ENCODE peak calls at places on chromosomes 11 and 22, in ten cellular contexts. V, F, K, L, X, M, D, U, S and W are unnamed samples.
A peak's percentile ranks its signal among the peaks of the same experiment; 100 is the strongest.

GRCh38 chr11:67389477-67389876 is 2.3 kb upstream of the RAD9A start:
- DNase-seq in D (peak; percentile 56), M (peak; percentile 40), X (no peak), L (no peak), V (no peak), U (peak; percentile 93), F (peak; percentile 45), S (peak; percentile 38), K (peak; percentile 66), W (peak; percentile 77)

GRCh38 chr11:1289211-1289935 is 20.1 kb downstream of the TOLLIP start:
- DNase-seq in F (peak; percentile 61), V (peak; percentile 30), X (no peak), L (no peak), K (no peak), M (no peak), S (no peak), U (no peak), D (peak; percentile 15), W (peak; percentile 54)

GRCh38 chr22:46549565-46549840 is 12.1 kb upstream of the CELSR1 start:
- DNase-seq in X (no peak), D (no peak), S (no peak), L (no peak), F (no peak), K (no peak), V (peak; percentile 6), U (no peak), M (no peak), W (no peak)

GRCh38 chr11:16912607-16913006 is 101.6 kb downstream of the PLEKHA7 start:
- DNase-seq in F (no peak), K (no peak), X (no peak), L (no peak), M (no peak), S (no peak), D (no peak), U (peak; percentile 57), V (no peak), W (no peak)

GRCh38 chr22:46879083-46879482 is 116.6 kb downstream of the TBC1D22A start:
- DNase-seq in X (no peak), M (peak; percentile 17), S (no peak), V (no peak), F (no peak), L (no peak), D (peak; percentile 41), U (no peak), K (no peak), W (peak; percentile 67)

GRCh38 chr11:97460091-97460490 is 1070.3 kb downstream of the JRKL start:
- DNase-seq in F (no peak), X (no peak), S (no peak), M (no peak), K (no peak), U (no peak), L (no peak), D (no peak), V (no peak), W (no peak)

GRCh38 chr22:40616578-40616977 is 19.9 kb downstream of the MRTFA start:
- DNase-seq in U (no peak), X (no peak), F (no peak), K (no peak), D (no peak), V (no peak), S (no peak), M (no peak), L (no peak), W (no peak)

GRCh38 chr11:22780914-22781593 is 48.5 kb downstream of the SVIP start:
- DNase-seq in V (no peak), K (peak; percentile 45), D (no peak), U (no peak), M (no peak), L (no peak), X (no peak), S (no peak), F (no peak), W (no peak)

GRCh38 chr11:100918551-100919500 is 210.8 kb downstream of the PGR start:
- DNase-seq in F (no peak), D (no peak), K (peak; percentile 25), U (no peak), X (no peak), L (no peak), S (no peak), M (peak; percentile 46), V (no peak), W (no peak)

GRCh38 chr11:127766734-127767133 is 766.2 kb upstream of the KIRREL3 start:
- DNase-seq in M (no peak), D (no peak), K (no peak), L (no peak), S (no peak), V (no peak), F (no peak), U (peak; percentile 47), X (no peak), W (no peak)
- H3K9me3 ChIP-seq in M (peaks cover 12% of the 10 kb centered on the region), D (no peaks in the 10 kb centered on the region), K (no peaks in the 10 kb centered on the region), L (no peaks in the 10 kb centered on the region), S (no peaks in the 10 kb centered on the region), V (no peaks in the 10 kb centered on the region), F (no peaks in the 10 kb centered on the region), U (peaks cover 8% of the 10 kb centered on the region), X (no peaks in the 10 kb centered on the region), W (no peaks in the 10 kb centered on the region)

DNA sequence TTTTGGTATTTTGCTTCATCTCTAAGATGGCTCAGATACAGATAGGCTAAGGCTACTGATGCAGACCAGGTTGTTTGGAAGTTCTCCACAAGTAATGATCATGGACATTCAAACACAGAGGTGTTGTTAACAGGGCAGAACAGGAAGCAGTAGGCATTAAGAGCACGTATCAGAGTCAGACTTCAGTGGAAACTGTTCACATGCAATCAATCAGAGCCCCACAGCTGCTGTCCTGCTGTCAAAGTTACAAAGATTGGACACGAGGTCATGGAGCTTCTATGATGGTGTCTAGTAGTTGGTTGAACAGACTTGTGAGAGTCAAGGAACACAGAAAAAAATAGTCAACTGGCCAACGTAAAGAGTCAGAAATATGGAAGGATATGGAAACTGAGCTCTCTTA is 19.8 kb downstream of the OR10D3 start:
- DNase-seq in U (no peak), V (no peak), M (no peak), F (no peak), K (no peak), D (no peak), L (no peak), S (no peak), X (no peak), W (no peak)
- H3K4me3 ChIP-seq in U (no peak overlapping the region), V (no peak overlapping the region), M (no peak overlapping the region), F (no peak overlapping the region), K (no peak overlapping the region), D (no peak overlapping the region), L (no peak overlapping the region), S (no peak overlapping the region), X (no peak overlapping the region), W (no peak overlapping the region)

DNA sequence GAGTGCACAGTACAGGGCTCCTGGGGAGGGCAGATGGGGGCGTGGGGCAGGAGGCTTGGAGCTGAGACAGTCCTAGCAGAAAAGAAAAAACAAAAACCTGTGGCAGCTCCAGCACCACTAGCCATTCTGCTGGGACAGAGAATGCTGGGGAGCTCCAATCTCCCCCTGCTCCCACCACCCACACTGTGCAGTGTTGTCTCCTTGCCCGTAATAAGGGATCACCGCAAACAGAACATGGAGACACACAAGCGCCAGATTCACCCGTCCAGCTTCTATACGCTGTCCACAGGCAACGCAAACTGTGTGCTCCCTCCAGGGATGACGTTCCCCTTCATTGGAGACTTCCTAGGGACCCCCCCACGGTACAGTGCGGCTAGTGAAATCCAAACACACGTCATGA is 31.4 kb downstream of the OPCML start:
- DNase-seq in V (no peak), D (no peak), U (no peak), X (no peak), K (no peak), F (no peak), M (no peak), S (no peak), L (no peak), W (no peak)
- H3K9me3 ChIP-seq in V (no peaks in the 10 kb centered on the region), D (no peaks in the 10 kb centered on the region), U (no peaks in the 10 kb centered on the region), X (no peaks in the 10 kb centered on the region), K (no peaks in the 10 kb centered on the region), F (no peaks in the 10 kb centered on the region), M (no peaks in the 10 kb centered on the region), S (no peaks in the 10 kb centered on the region), L (no peaks in the 10 kb centered on the region), W (no peaks in the 10 kb centered on the region)

DNA sequence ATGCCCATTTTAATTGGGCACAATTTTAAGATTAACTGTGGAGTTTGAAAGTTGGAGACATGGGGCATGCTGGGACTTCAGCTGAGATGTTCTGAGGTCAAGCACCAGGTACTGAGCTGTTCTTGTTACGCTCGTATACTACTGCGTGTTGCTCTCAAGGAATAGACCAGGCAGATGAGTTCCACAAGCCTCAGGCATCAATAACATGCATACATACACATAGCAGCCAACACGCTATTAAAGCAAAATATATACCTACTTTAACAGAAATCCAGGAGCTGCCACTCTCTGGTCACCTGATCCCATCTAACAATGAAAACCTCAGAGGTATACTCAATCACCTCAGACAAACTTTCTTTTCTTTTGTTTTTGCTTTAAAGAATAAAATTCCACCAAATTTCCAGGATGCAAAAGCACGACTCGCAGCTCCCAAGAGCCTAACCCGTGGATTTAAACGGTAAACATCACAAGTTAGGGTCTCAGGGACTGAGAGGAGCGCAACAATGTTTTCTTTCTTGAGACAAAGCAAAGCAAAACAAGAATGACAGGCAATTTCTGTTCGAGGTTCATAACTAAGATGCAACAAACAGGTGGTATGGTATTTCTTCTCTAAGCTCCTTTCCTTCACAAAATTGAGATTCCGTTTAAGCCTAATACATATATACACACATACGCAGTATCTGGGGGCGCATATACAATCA is 16.5 kb downstream of the BLID start:
- DNase-seq in S (no peak), D (no peak), F (no peak), V (no peak), M (peak; percentile 53), L (no peak), U (no peak), X (no peak), K (no peak), W (no peak)
- H3K4me3 ChIP-seq in S (peak overlapping the region; percentile 43), D (peak overlapping the region; percentile 62), F (peak overlapping the region; percentile 21), V (peak overlapping the region; percentile 51), M (peak overlapping the region; percentile 97), L (no peak overlapping the region), U (peak overlapping the region; percentile 57), X (no peak overlapping the region), K (peak overlapping the region; percentile 49), W (peak overlapping the region; percentile 91)

GRCh38 chr11:94787798-94788197 is 19.6 kb downstream of the AMOTL1 start:
- DNase-seq in U (no peak), F (no peak), K (no peak), D (no peak), M (no peak), S (no peak), V (no peak), L (no peak), X (peak; percentile 57), W (peak; percentile 47)

GRCh38 chr11:94788396-94788795 is 20.2 kb downstream of the AMOTL1 start:
- DNase-seq in M (peak; percentile 62), D (no peak), K (no peak), F (no peak), L (no peak), U (no peak), V (no peak), X (no peak), S (no peak), W (no peak)

GRCh38 chr11:94784884-94785283 is 16.7 kb downstream of the AMOTL1 start:
- DNase-seq in F (no peak), V (no peak), L (no peak), S (no peak), U (no peak), M (no peak), X (no peak), K (no peak), D (no peak), W (no peak)

GRCh38 chr11:94786264-94787126 is 18.3 kb downstream of the AMOTL1 start:
- DNase-seq in M (peak; percentile 67), D (no peak), S (no peak), F (peak; percentile 31), K (peak; percentile 34), L (peak; percentile 41), V (no peak), X (no peak), U (peak; percentile 81), W (no peak)

GRCh38 chr11:94785509-94785908 is 17.4 kb downstream of the AMOTL1 start:
- DNase-seq in D (no peak), S (no peak), V (no peak), M (no peak), F (no peak), L (no peak), X (no peak), U (peak; percentile 80), K (peak; percentile 28), W (no peak)
- H3K9me3 ChIP-seq in D (no peaks in the 10 kb centered on the region), S (no peaks in the 10 kb centered on the region), V (no peaks in the 10 kb centered on the region), M (no peaks in the 10 kb centered on the region), F (no peaks in the 10 kb centered on the region), L (no peaks in the 10 kb centered on the region), X (no peaks in the 10 kb centered on the region), U (no peaks in the 10 kb centered on the region), K (no peaks in the 10 kb centered on the region), W (no peaks in the 10 kb centered on the region)